ENCODE peak calls at places on chromosomes 4 and X, in five cellular contexts. M is neuronal stem cell, C is H1, T is H9, Y is mesenchymal stem cell. J is an unnamed sample.

GRCh38 chrX:123788744-123789143 is 55.9 kb upstream of the THOC2 start:
- DNase-seq in M (no peak), C (no peak), T (no peak), Y (no peak), J (no peak)

GRCh38 chr4:2250764-2251072 is 8.8 kb upstream of the HAUS3 start:
- DNase-seq in M (no peak), C (no peak), T (no peak), Y (no peak), J (no peak)

GRCh38 chr4:151471728-151472127 is 62.8 kb downstream of the FHIP1A start:
- DNase-seq in M (no peak), C (no peak), T (no peak), Y (no peak), J (no peak)

GRCh38 chr4:15526924-15527592 is 57.4 kb downstream of the CC2D2A start:
- DNase-seq in M (no peak), C (no peak), T (no peak), Y (no peak), J (no peak)

GRCh38 chr4:30943356-30943755 is 223.2 kb downstream of the PCDH7 start:
- DNase-seq in M (no peak), C (no peak), T (no peak), Y (peak; percentile 13), J (no peak)

GRCh38 chrX:79413963-79414362 is 46.8 kb upstream of the ITM2A start:
- DNase-seq in M (no peak), C (no peak), T (no peak), Y (no peak), J (no peak)

GRCh38 chr4:173448103-173448502 is 49.2 kb upstream of the SCRG1 start:
- DNase-seq in M (no peak), C (no peak), T (no peak), Y (no peak), J (no peak)

GRCh38 chr4:99207911-99208718 is 10.9 kb downstream of the ADH6 start:
- DNase-seq in M (no peak), C (no peak), T (no peak), Y (no peak), J (no peak)

GRCh38 chrX:118117069-118117405 is 427 bp upstream of the KLHL13 start:
- DNase-seq in M (no peak), C (no peak), T (no peak), Y (no peak), J (no peak)

GRCh38 chr4:115675721-115676120 is 562.3 kb upstream of the NDST4 start:
- DNase-seq in M (no peak), C (no peak), T (no peak), Y (peak; percentile 61), J (no peak)

GRCh38 chrX:44431206-44431605 is 87.7 kb upstream of the EFHC2 start:
- DNase-seq in M (no peak), C (no peak), T (no peak), Y (peak; percentile 14), J (peak; percentile 5)

GRCh38 chr4:101349346-101350064 is 2.2 kb upstream of the PPP3CA start:
- DNase-seq in M (no peak), C (no peak), T (no peak), Y (no peak), J (no peak)

GRCh38 chrX:123626962-123627361 is 105.9 kb downstream of the THOC2 start:
- DNase-seq in M (no peak), C (no peak), T (no peak), Y (no peak), J (peak; percentile 52)

GRCh38 chrX:65745427-65745826 is 78.0 kb downstream of the MSN start:
- DNase-seq in M (no peak), C (no peak), T (no peak), Y (no peak), J (no peak)

GRCh38 chr4:105715692-105716278 is 7.2 kb downstream of the GSTCD start:
- DNase-seq in M (no peak), C (no peak), T (no peak), Y (peak; percentile 60), J (no peak)

GRCh38 chrX:126819429-126819828 is at the start of gene PRR32:
- DNase-seq in M (no peak), C (no peak), T (no peak), Y (no peak), J (no peak)
- H2BK12ac ChIP-seq in M (no peak within 1 kb of the TSS), C (no peak within 1 kb of the TSS), T (no peak within 1 kb of the TSS), Y (no peak within 1 kb of the TSS), J (no peak within 1 kb of the TSS)

DNA sequence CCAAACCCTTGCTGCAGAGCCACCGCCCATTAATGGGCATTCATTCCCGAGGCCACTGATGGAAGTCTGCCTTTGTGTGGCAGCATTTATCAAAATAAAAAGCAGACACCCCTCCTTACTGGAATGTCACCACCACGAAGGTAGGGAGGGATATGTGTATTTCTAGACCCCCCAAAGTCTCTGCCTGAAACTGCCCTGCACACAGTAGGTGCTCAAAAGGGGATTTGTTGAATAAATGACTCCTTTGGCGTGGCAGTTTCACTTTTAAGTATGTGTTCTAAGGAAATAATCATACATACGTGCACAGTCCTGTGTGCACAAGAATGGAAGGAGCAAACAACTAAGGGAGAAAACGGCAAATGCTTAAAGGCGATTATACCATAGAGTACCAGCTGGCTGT is 23.6 kb upstream of the GLOD5 start:
- DNase-seq in M (no peak), C (no peak), T (no peak), Y (no peak), J (no peak)
- H4K8ac ChIP-seq in M (no peak overlapping the region), C (no peak overlapping the region), T (no peak overlapping the region), Y (peak overlapping the region; percentile 84), J (peak overlapping the region; percentile 98)

GRCh38 chrX:11109968-11110367 is 1.2 kb upstream of the HCCS start:
- DNase-seq in M (no peak), C (no peak), T (no peak), Y (no peak), J (no peak)

GRCh38 chrX:11108253-11108941 is 2.7 kb upstream of the HCCS start:
- DNase-seq in M (no peak), C (no peak), T (no peak), Y (no peak), J (no peak)

GRCh38 chrX:11113731-11114130 is 2.6 kb downstream of the HCCS start:
- DNase-seq in M (no peak), C (no peak), T (no peak), Y (peak; percentile 32), J (peak; percentile 5)

GRCh38 chrX:11111038-11111851 is at the start of gene HCCS:
- DNase-seq in M (peak; percentile 53), C (peak; percentile 21), T (peak; percentile 81), Y (peak; percentile 90), J (peak; percentile 83)

DNA sequence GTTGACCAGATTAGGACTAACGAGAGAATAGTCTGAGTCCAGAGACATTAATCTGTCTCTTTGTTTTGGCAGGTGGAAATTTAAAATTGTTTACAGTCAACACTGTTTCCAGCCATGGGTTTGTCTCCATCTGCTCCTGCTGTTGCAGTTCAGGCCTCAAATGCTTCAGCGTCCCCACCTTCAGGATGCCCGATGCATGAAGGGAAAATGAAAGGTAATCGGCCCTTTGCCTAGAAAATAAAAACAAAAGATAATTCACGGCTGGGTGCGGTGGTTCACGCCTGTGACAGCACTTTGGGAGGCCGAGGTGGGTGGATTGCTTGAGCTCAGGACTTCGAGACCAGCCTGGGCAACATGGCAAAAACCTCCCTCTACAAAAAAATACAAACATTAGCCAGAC is 815 bp downstream of the HCCS start:
- DNase-seq in M (no peak), C (no peak), T (no peak), Y (no peak), J (no peak)
- H3K14ac ChIP-seq in M (no peak overlapping the region), C (no peak overlapping the region), T (no peak overlapping the region), Y (no peak overlapping the region), J (no peak overlapping the region)

GRCh38 chr4:125464146-125464545 is 149.4 kb downstream of the FAT4 start:
- DNase-seq in M (no peak), C (no peak), T (no peak), Y (no peak), J (no peak)
- H2BK12ac ChIP-seq in M (no peak overlapping the region), C (no peak overlapping the region), T (no peak overlapping the region), Y (no peak overlapping the region), J (no peak overlapping the region)

DNA sequence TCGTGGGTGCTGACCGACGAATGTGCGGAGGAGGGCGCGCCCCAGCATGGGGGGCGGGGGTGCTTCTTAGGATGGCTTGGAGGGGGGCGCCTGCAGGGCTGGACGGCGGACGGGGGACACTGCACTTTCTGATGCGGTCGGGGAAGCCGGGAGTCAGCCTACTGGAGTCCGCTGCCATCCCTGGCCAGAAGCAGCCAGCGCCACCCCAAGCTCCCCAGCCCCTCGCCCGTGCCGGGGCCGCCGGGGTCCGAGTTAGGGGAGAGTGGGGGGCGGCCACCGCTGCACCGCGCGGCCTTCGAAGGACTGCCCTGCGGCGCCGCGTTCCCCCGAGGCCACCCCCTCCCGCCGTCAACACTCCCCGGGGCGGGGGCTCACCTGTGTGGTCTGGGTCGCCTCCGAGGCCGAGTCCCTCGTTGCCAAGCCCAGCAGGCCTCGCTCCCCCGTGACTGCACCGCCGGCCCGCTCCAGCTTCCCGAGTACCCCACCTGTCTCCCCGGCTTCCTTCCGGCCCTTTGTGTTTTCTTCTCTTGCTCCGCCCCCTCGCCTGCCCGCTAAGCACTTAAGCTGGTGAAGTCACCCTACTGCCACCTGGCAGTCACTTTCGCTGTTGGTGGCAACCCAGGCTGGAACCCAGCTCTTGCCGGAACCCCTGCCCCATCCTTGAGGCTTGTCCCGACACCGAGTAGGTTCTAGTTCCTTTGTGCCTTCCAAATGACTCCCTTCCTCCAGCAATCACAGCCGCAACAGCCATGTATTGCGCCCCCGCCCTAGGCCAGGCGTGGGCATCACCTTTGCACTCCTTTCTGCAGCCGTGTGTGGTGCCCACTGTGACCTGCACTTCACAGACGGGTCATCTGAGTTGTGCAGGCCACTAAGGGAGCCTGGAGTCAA is at the start of gene OCIAD2:
- DNase-seq in M (peak; percentile 48), C (peak; percentile 59), T (peak; percentile 92), Y (peak; percentile 48), J (no peak)
- H4K8ac ChIP-seq in M (peak within 1 kb of the TSS; percentile 43), C (peak within 1 kb of the TSS; percentile 83), T (peak within 1 kb of the TSS; percentile 12), Y (peak within 1 kb of the TSS; percentile 45), J (peak within 1 kb of the TSS; percentile 77)

GRCh38 chrX:29653721-29654120 is 561.6 kb upstream of the MAGEB2 start:
- DNase-seq in M (no peak), C (no peak), T (no peak), Y (no peak), J (no peak)

GRCh38 chrX:29652484-29652883 is 562.9 kb upstream of the MAGEB2 start:
- DNase-seq in M (no peak), C (no peak), T (no peak), Y (peak; percentile 37), J (no peak)

DNA sequence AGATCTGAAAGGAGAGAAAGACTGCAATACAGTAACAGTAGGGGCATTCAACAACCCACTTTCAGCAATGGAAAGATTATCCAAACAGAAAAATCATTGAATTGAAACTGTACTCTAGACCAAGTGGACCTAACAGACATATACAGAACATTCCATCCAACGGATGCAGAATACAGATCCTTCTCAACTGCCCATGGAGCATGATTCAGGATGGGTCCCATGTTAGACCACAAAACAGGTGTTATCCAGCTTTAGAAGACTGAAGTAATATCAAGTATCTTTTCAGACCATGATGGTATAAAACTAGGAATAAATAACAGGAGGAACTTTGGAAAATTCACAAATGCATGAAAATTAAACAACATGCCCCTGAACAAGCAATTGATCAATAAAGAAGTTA is 567.2 kb upstream of the MAGEB2 start:
- DNase-seq in M (no peak), C (no peak), T (no peak), Y (no peak), J (no peak)
- H3K14ac ChIP-seq in M (no peak overlapping the region), C (no peak overlapping the region), T (no peak overlapping the region), Y (no peak overlapping the region), J (no peak overlapping the region)

DNA sequence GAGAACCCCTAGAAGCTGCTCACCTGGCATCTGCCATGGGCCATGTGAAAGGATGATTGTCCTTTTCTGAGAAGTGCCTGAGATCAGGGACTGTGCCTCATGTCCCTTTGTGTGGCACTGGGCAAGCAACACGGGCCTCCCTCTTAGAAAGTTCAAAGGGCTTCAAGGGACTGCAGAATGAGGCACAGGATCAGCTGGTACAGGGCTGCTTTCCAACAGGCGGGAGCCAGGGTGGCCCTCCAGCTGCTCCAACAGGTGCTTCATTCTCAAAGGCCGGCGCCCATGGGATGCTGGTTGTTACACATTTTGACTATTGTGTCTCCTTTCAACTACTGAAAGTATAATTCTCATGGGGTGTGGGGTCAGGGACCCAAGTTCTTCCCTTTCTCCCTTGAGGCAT is 114.7 kb downstream of the ENPP6 start:
- DNase-seq in M (no peak), C (no peak), T (no peak), Y (no peak), J (no peak)
- H2BK12ac ChIP-seq in M (no peak overlapping the region), C (no peak overlapping the region), T (no peak overlapping the region), Y (no peak overlapping the region), J (no peak overlapping the region)

J was measured in trophoblast cell.